ENCODE peak calls at places on chromosome 14, in nine cellular contexts. W is C1 segment of cervical spinal cord; Q is dorsolateral prefrontal cortex; C is NCI-H2107; J is activated T-cell treated with anti-CD3 and anti-CD28 coated beads for 1 hour; Z is GM10248; D is CD8-positive, alpha-beta T cell; O is A549; A is GM04504. B is an unnamed sample.
A peak's percentile ranks its signal among the peaks of the same experiment; 100 is the strongest.

GRCh38 chr14:61264022-61264571 is 17.0 kb downstream of the TMEM30B start:
- DNase-seq in W (no peak), Q (no peak), C (no peak), J (no peak), Z (no peak), D (no peak), O (no peak), A (no peak), B (no peak)

GRCh38 chr14:104096318-104096717 is 10.8 kb downstream of the ASPG start:
- DNase-seq in W (no peak), Q (no peak), C (no peak), J (no peak), Z (no peak), D (no peak), O (no peak), A (no peak), B (no peak)

GRCh38 chr14:77097006-77097688 is 911 bp upstream of the CIPC start:
- DNase-seq in W (no peak), Q (no peak), C (no peak), J (no peak), Z (peak; percentile 17), D (no peak), O (no peak), A (no peak), B (no peak)

GRCh38 chr14:55107766-55108554 is 21.1 kb upstream of the LGALS3 start:
- DNase-seq in W (peak; percentile 35), Q (peak; percentile 79), C (no peak), J (no peak), Z (peak; percentile 68), D (no peak), O (peak; percentile 82), A (peak; percentile 92), B (peak; percentile 95)

GRCh38 chr14:22266683-22267082 is 322.3 kb downstream of the DAD1 start:
- DNase-seq in W (no peak), Q (no peak), C (no peak), J (no peak), Z (no peak), D (no peak), O (no peak), A (no peak), B (no peak)

GRCh38 chr14:68794856-68795601 is 2.2 kb upstream of the ZFP36L1 start:
- DNase-seq in W (peak; percentile 11), Q (no peak), C (no peak), J (no peak), Z (peak; percentile 39), D (peak; percentile 60), O (peak; percentile 74), A (peak; percentile 91), B (no peak)

GRCh38 chr14:86712727-86713126 is 1182.8 kb downstream of the FLRT2 start:
- DNase-seq in W (no peak), Q (no peak), C (no peak), J (no peak), Z (no peak), D (no peak), O (no peak), A (no peak), B (no peak)

GRCh38 chr14:61003571-61003970 is 22.5 kb downstream of the SLC38A6 start:
- DNase-seq in W (no peak), Q (no peak), C (no peak), J (no peak), Z (no peak), D (no peak), O (no peak), A (no peak), B (no peak)

GRCh38 chr14:78863143-78863542 is 693.0 kb downstream of the NRXN3 start:
- DNase-seq in W (no peak), Q (no peak), C (no peak), J (no peak), Z (peak; percentile 15), D (no peak), O (peak; percentile 12), A (peak; percentile 6), B (no peak)